ENCODE peak calls at places on chromosomes 2 and 18, in five cellular contexts. One of them, this sample, is unnamed.

GRCh38 chr18:55579471-55579870 is 8.5 kb downstream of the TCF4 start:
- DNase-seq in activated CD4-positive, alpha-beta T cell treated with anti-CD3 and anti-CD28 coated beads, Interleukin-2, amount 10 ng/mL, durations not matched to agents 7 days and 5 days: no peak
- DNase-seq in epithelial cell of esophagus: no peak
- DNase-seq in stimulated activated CD8-positive, alpha-beta memory T cell treated with anti-CD3 and anti-CD28 coated beads, Interleukin-7, amount 100 ng/mL, for 1 hour: no peak
- DNase-seq in nephron progenitor cell: no peak
- DNase-seq in this sample: no peak

GRCh38 chr2:43075906-43076585 is 150.4 kb downstream of the ZFP36L2 start:
- DNase-seq in activated CD4-positive, alpha-beta T cell treated with anti-CD3 and anti-CD28 coated beads, Interleukin-2, amount 10 ng/mL, durations not matched to agents 7 days and 5 days: no peak
- DNase-seq in epithelial cell of esophagus: peak; percentile 51
- DNase-seq in stimulated activated CD8-positive, alpha-beta memory T cell treated with anti-CD3 and anti-CD28 coated beads, Interleukin-7, amount 100 ng/mL, for 1 hour: no peak
- DNase-seq in nephron progenitor cell: no peak
- DNase-seq in this sample: no peak

GRCh38 chr2:120972286-120972685 is 236.6 kb downstream of the GLI2 start:
- DNase-seq in activated CD4-positive, alpha-beta T cell treated with anti-CD3 and anti-CD28 coated beads, Interleukin-2, amount 10 ng/mL, durations not matched to agents 7 days and 5 days: no peak
- DNase-seq in epithelial cell of esophagus: no peak
- DNase-seq in stimulated activated CD8-positive, alpha-beta memory T cell treated with anti-CD3 and anti-CD28 coated beads, Interleukin-7, amount 100 ng/mL, for 1 hour: no peak
- DNase-seq in nephron progenitor cell: no peak
- DNase-seq in this sample: no peak

GRCh38 chr2:75788154-75788553 is 77.4 kb upstream of the GCFC2 start:
- DNase-seq in activated CD4-positive, alpha-beta T cell treated with anti-CD3 and anti-CD28 coated beads, Interleukin-2, amount 10 ng/mL, durations not matched to agents 7 days and 5 days: no peak
- DNase-seq in epithelial cell of esophagus: peak; percentile 33
- DNase-seq in stimulated activated CD8-positive, alpha-beta memory T cell treated with anti-CD3 and anti-CD28 coated beads, Interleukin-7, amount 100 ng/mL, for 1 hour: no peak
- DNase-seq in nephron progenitor cell: no peak
- DNase-seq in this sample: no peak

GRCh38 chr2:229083606-229084349 is 187.3 kb downstream of the PID1 start:
- DNase-seq in activated CD4-positive, alpha-beta T cell treated with anti-CD3 and anti-CD28 coated beads, Interleukin-2, amount 10 ng/mL, durations not matched to agents 7 days and 5 days: no peak
- DNase-seq in epithelial cell of esophagus: no peak
- DNase-seq in stimulated activated CD8-positive, alpha-beta memory T cell treated with anti-CD3 and anti-CD28 coated beads, Interleukin-7, amount 100 ng/mL, for 1 hour: no peak
- DNase-seq in nephron progenitor cell: no peak
- DNase-seq in this sample: no peak

GRCh38 chr2:36492216-36492945 is 105.6 kb downstream of the FEZ2 start:
- DNase-seq in activated CD4-positive, alpha-beta T cell treated with anti-CD3 and anti-CD28 coated beads, Interleukin-2, amount 10 ng/mL, durations not matched to agents 7 days and 5 days: no peak
- DNase-seq in epithelial cell of esophagus: no peak
- DNase-seq in stimulated activated CD8-positive, alpha-beta memory T cell treated with anti-CD3 and anti-CD28 coated beads, Interleukin-7, amount 100 ng/mL, for 1 hour: no peak
- DNase-seq in nephron progenitor cell: no peak
- DNase-seq in this sample: no peak

GRCh38 chr18:62637807-62638687 is 77.3 kb upstream of the PHLPP1 start:
- DNase-seq in activated CD4-positive, alpha-beta T cell treated with anti-CD3 and anti-CD28 coated beads, Interleukin-2, amount 10 ng/mL, durations not matched to agents 7 days and 5 days: peak; percentile 50
- DNase-seq in epithelial cell of esophagus: peak; percentile 43
- DNase-seq in stimulated activated CD8-positive, alpha-beta memory T cell treated with anti-CD3 and anti-CD28 coated beads, Interleukin-7, amount 100 ng/mL, for 1 hour: peak; percentile 3
- DNase-seq in nephron progenitor cell: no peak
- DNase-seq in this sample: peak; percentile 26

GRCh38 chr18:8041526-8042111 is 474.5 kb downstream of the PTPRM start:
- DNase-seq in activated CD4-positive, alpha-beta T cell treated with anti-CD3 and anti-CD28 coated beads, Interleukin-2, amount 10 ng/mL, durations not matched to agents 7 days and 5 days: no peak
- DNase-seq in epithelial cell of esophagus: no peak
- DNase-seq in stimulated activated CD8-positive, alpha-beta memory T cell treated with anti-CD3 and anti-CD28 coated beads, Interleukin-7, amount 100 ng/mL, for 1 hour: no peak
- DNase-seq in nephron progenitor cell: no peak
- DNase-seq in this sample: no peak

GRCh38 chr2:55842009-55842408 is 81.6 kb downstream of the EFEMP1 start:
- DNase-seq in activated CD4-positive, alpha-beta T cell treated with anti-CD3 and anti-CD28 coated beads, Interleukin-2, amount 10 ng/mL, durations not matched to agents 7 days and 5 days: no peak
- DNase-seq in epithelial cell of esophagus: no peak
- DNase-seq in stimulated activated CD8-positive, alpha-beta memory T cell treated with anti-CD3 and anti-CD28 coated beads, Interleukin-7, amount 100 ng/mL, for 1 hour: no peak
- DNase-seq in nephron progenitor cell: no peak
- DNase-seq in this sample: no peak

This sample was measured in immature natural killer cell.